ENCODE peak calls at places on chromosomes 16 and 17, in four cellular contexts. E, M, Z and P are unnamed samples.

GRCh38 chr17:75087558-75088453 is at the start of gene SLC16A5:
- DNase-seq in E (peak; percentile 60), Z (no peak), M (peak; percentile 85), P (peak; percentile 91)

GRCh38 chr16:4306439-4307214 is 9.2 kb upstream of the GLIS2 start:
- DNase-seq in E (no peak), M (peak; percentile 22), Z (no peak), P (no peak)

GRCh38 chr16:27491894-27492587 is 57.7 kb downstream of the GTF3C1 start:
- DNase-seq in E (no peak), M (no peak), Z (no peak), P (no peak)

GRCh38 chr17:17205368-17206148 is 575 bp downstream of the PLD6 start:
- DNase-seq in Z (peak; percentile 23), E (peak; percentile 70), M (peak; percentile 65), P (peak; percentile 42)

GRCh38 chr17:34776454-34776853 is 184.8 kb downstream of the CCT6B start:
- DNase-seq in M (no peak), E (no peak), Z (no peak), P (no peak)

GRCh38 chr17:65228734-65229390 is 91.7 kb downstream of the RGS9 start:
- DNase-seq in Z (peak; percentile 89), E (peak; percentile 55), M (peak; percentile 80), P (no peak)

GRCh38 chr16:86775401-86775985 is 197.1 kb downstream of the FOXL1 start:
- DNase-seq in M (no peak), Z (no peak), E (no peak), P (no peak)

GRCh38 chr17:39928868-39929651 is 1.5 kb downstream of the LRRC3C start:
- DNase-seq in E (no peak), Z (no peak), M (peak; percentile 59), P (no peak)

GRCh38 chr17:70168044-70168978 is 1.0 kb upstream of the KCNJ2 start:
- DNase-seq in M (peak; percentile 63), Z (no peak), E (peak; percentile 69), P (no peak)

GRCh38 chr17:8875957-8876356 is 8.5 kb upstream of the PIK3R6 start:
- DNase-seq in Z (no peak), E (no peak), M (no peak), P (no peak)

DNA sequence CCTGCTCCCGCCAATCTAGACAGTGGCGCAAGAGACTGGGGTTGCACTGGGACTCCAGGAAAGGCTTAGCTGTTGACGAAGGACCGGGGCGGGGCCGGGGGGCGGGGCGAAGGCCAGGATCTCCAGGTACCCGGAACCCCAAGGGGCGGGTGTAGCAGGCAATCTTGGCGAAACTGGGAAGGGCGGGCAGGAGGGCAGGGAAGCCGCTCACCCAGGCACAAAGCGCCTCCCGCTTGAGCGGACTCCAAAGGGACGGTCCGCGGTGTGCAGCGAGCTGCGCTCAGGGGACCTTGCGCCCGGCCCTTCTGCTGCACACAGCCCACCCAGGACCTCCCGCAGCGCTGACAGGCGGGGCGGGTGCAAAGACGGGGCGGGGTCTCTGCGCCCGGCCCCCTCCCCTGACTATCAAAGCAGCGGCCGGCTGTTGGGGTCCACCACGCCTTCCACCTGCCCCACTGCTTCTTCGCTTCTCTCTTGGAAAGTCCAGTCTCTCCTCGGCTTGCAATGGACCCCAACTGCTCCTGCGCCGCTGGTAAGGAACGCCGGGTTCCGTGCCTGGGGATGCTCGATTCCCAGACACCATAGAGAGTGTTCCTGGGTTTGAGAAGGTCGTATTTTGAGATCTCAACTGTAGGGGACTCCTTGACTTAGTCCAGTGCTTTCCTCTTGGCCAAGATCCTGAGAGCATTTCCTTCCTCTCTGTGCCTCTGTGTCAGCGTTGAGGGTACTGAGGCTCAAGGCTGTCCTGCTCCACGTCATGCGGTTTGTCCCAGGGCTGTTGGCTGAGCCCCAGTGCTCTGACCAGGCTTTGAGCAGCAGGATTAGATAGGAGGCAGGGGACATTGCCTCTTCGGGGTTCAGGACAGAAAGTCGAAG is at the start of gene MT1F:
- DNase-seq in E (peak; percentile 57), Z (no peak), M (peak; percentile 64), P (peak; percentile 85)
- TF ChIP-seq TARDBP in E (no peak), Z (no peak), M (no peak), P (peak; percentile 51)

DNA sequence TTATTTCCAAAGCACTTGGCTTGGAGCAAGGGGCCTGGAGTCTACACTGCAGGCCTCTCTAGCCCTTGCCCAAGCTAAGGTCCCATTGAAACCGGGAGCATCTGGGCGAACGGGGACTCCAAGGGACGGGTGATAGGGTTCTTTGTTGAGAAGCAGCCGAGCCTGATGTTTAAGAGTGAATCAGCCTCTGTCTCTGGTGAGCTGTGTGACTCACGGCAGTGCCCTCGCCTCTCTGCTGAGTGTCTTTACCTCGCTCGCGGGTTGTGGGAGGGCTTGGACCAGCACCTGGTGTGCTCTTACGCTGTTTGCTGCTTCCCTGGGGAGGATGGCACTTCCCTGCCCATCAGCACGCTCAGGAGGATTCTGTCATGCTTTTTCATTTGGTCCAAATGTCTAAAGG is 1.3 kb downstream of the HGS start:
- DNase-seq in M (peak; percentile 35), E (no peak), Z (no peak), P (no peak)
- TF ChIP-seq TARDBP in M (no peak), E (no peak), Z (no peak), P (no peak)

DNA sequence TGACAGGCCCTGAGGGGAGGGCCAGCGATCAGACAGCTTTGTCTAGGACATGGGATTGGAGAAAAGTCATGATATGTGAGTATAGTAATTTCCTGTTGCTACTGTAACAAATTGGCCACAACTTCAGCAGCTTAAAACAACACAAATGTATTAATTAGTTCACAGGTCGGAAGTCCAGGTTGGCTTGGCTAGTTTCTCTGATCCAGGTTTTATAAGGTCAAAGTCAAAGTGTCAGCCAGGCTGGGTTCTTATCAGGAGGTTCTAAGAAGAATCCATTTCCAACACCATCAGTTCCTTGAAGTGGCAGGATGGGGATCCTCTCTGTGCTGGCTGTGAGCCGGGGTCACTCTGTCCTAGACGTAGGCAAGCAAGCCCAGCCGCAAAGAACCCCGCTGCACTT is 76.2 kb upstream of the SEC14L1 start:
- DNase-seq in Z (no peak), E (no peak), M (no peak), P (no peak)
- TF ChIP-seq TARDBP in Z (no peak), E (no peak), M (no peak), P (no peak)

GRCh38 chr16:8752706-8753105 is 44.7 kb downstream of the TMEM186 start:
- DNase-seq in E (no peak), Z (no peak), M (no peak), P (no peak)

GRCh38 chr16:8758022-8758421 is 39.4 kb downstream of the TMEM186 start:
- DNase-seq in E (no peak), M (no peak), Z (no peak), P (no peak)

GRCh38 chr16:8760021-8760420 is 37.4 kb downstream of the TMEM186 start:
- DNase-seq in Z (no peak), M (no peak), E (no peak), P (no peak)

GRCh38 chr16:8753411-8754054 is 43.9 kb downstream of the TMEM186 start:
- DNase-seq in E (no peak), M (no peak), Z (no peak), P (no peak)

DNA sequence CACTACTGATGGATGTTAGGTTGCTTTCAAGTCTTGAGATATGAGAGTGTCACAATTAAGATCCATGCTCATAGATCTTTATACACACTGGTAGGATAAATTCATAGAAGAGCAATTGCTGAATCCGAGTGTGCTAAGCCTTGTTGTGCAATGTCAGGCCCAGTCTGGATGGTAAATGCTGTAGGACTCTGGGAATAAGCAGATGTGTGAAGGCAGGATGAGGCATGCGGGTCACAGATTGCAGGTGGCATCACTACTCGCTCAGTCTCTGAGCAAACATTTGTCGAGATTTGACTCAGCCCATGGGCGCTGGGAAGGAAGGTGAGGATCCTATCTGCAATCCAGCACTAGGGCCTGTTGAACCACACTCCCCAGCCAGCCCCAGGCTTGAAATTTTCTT is 40.7 kb downstream of the TMEM186 start:
- DNase-seq in Z (no peak), M (no peak), E (no peak), P (no peak)
- TF ChIP-seq TARDBP in Z (no peak), M (no peak), E (no peak), P (no peak)

DNA sequence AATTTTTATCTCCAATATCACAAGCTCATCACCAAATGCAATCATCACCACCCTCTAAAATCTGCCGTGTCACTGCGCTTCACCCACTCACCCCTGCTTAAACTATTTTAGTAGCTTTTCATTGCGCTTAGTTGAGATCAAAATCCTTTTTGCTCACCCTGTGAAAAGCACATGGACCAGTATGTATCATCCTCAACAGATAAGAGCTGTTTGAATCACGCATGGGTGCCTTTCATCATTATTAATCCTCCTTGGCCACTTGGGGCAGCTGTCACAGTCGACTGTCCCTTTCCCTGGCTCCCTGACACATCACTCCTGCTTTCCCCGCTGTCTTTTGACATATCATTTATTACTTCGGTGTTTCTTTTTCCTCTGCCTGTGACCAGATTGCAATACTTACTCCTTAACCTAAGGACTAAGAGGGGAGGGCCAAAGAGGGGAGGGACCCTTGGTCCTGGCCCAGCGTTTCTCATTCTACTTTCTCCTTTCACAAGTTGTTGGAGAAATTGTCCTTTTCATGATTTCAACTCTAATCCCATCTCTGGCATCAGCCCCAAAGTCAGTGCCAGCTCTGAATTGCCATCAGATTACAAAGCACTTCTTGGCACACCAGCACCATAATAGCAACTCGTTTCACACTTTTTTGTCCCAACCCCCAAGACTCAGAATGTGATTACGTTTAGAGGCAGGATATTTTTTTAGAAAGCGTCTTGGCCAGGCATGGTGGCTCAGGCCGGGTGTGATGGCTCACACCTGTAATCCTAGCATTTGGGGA is 8.6 kb upstream of the KDM6B start:
- DNase-seq in E (no peak), M (peak; percentile 29), Z (no peak), P (peak; percentile 23)
- TF ChIP-seq TARDBP in E (no peak), M (no peak), Z (no peak), P (no peak)

GRCh38 chr16:58814348-58814801 is 80.3 kb upstream of the GOT2 start:
- DNase-seq in M (peak; percentile 61), Z (no peak), E (peak; percentile 69), P (peak; percentile 16)
- TF ChIP-seq TARDBP in M (no peak), Z (no peak), E (no peak), P (no peak)

GRCh38 chr16:14278749-14279148 is 207.6 kb downstream of the MRTFB start:
- DNase-seq in M (no peak), E (no peak), Z (no peak), P (peak; percentile 38)

GRCh38 chr16:14280541-14280940 is 209.4 kb downstream of the MRTFB start:
- DNase-seq in E (no peak), Z (no peak), M (no peak), P (no peak)

GRCh38 chr16:14275934-14276333 is 204.8 kb downstream of the MRTFB start:
- DNase-seq in E (no peak), Z (no peak), M (no peak), P (no peak)
- TF ChIP-seq TARDBP in E (no peak), Z (no peak), M (no peak), P (no peak)

GRCh38 chr16:62201911-62202310 is 165.7 kb upstream of the CDH8 start:
- DNase-seq in M (peak; percentile 1), E (no peak), Z (no peak), P (no peak)
- TF ChIP-seq TARDBP in M (no peak), E (no peak), Z (no peak), P (no peak)